ENCODE peak calls at places on chromosomes 4 and X, in ten cellular contexts. A is HCT116, T is endothelial cell of umbilical vein, M is H54, O is prostate gland, V is ovary, E is heart left ventricle, H is HepG2, G is transverse colon, Z is tibial nerve. K is an unnamed sample.

GRCh38 chr4:154471924-154472323 is 19.7 kb downstream of the DCHS2 start:
- DNase-seq in H (peak), E (no peak), O (peak), M (no peak), A (no peak), Z (no peak), G (no peak), T (no peak), V (no peak), K (no peak)

GRCh38 chr4:90080116-90080515 is 47.1 kb upstream of the CCSER1 start:
- DNase-seq in Z (no peak), V (no peak), E (no peak), O (no peak), H (no peak), M (no peak), T (no peak), A (no peak), G (no peak), K (no peak)

GRCh38 chrX:153414838-153415552 is 3.7 kb downstream of the ZFP92 start:
- DNase-seq in Z (no peak), M (no peak), T (no peak), E (no peak), H (no peak), O (no peak), A (no peak), V (no peak), G (no peak), K (no peak)

GRCh38 chr4:23930750-23931488 is 41.1 kb upstream of the PPARGC1A start:
- DNase-seq in T (no peak), M (no peak), Z (peak), O (peak), V (peak), G (peak), A (no peak), H (peak), E (peak), K (no peak)

GRCh38 chr4:105291920-105292319 is 145.2 kb downstream of the TET2 start:
- DNase-seq in H (no peak), G (no peak), E (no peak), O (no peak), M (no peak), V (no peak), Z (no peak), T (no peak), A (no peak), K (no peak)

GRCh38 chr4:165502919-165503907 is 124.4 kb downstream of the CPE start:
- DNase-seq in E (no peak), O (no peak), A (peak), M (no peak), Z (no peak), T (peak), G (no peak), H (peak), V (no peak), K (no peak)

GRCh38 chr4:134885436-134885835 is 683.8 kb upstream of the PABPC4L start:
- DNase-seq in T (no peak), Z (no peak), H (no peak), V (no peak), O (no peak), A (no peak), E (no peak), M (no peak), G (no peak), K (no peak)

GRCh38 chr4:57265831-57266582 is 155.8 kb upstream of the IGFBP7 start:
- DNase-seq in O (no peak), V (no peak), A (no peak), T (peak), E (peak), M (no peak), H (no peak), Z (no peak), G (no peak), K (no peak)

GRCh38 chr4:138540056-138540800 is 298.1 kb upstream of the SLC7A11 start:
- DNase-seq in G (no peak), T (no peak), M (no peak), E (no peak), O (no peak), V (no peak), A (no peak), H (no peak), Z (no peak), K (no peak)

GRCh38 chr4:145347684-145348083 is 134.0 kb upstream of the SMAD1 start:
- DNase-seq in V (no peak), Z (no peak), E (no peak), A (no peak), O (no peak), M (no peak), H (no peak), G (no peak), T (no peak), K (no peak)

GRCh38 chr4:15425520-15425919 is 2.3 kb upstream of the C1QTNF7 start:
- DNase-seq in T (no peak), M (no peak), A (no peak), Z (no peak), G (no peak), H (no peak), O (no peak), V (no peak), E (no peak), K (no peak)

GRCh38 chr4:17511041-17511949 is 595 bp downstream of the QDPR start:
- DNase-seq in V (peak), M (no peak), G (peak), T (peak), E (peak), O (peak), Z (peak), A (peak), H (peak), K (peak)

GRCh38 chr4:17517664-17518063 is 2.7 kb downstream of the CLRN2 start:
- DNase-seq in M (no peak), H (no peak), V (no peak), G (no peak), O (no peak), Z (no peak), E (no peak), T (no peak), A (no peak), K (no peak)

GRCh38 chr4:147848634-147849033 is 116.7 kb downstream of the ARHGAP10 start:
- DNase-seq in G (no peak), V (no peak), T (no peak), H (no peak), A (no peak), O (no peak), Z (no peak), E (no peak), M (no peak), K (no peak)

GRCh38 chr4:54215379-54216072 is 13.6 kb upstream of the PDGFRA start:
- DNase-seq in A (no peak), O (no peak), M (no peak), T (no peak), E (no peak), Z (no peak), V (no peak), G (no peak), H (no peak), K (no peak)

GRCh38 chr4:147747787-147748454 is 16.0 kb downstream of the ARHGAP10 start:
- DNase-seq in H (no peak), G (no peak), V (no peak), A (no peak), O (no peak), E (no peak), M (no peak), T (no peak), Z (no peak), K (no peak)

GRCh38 chrX:54808109-54808604 is 612 bp downstream of the MAGED2 start:
- DNase-seq in Z (peak), M (no peak), E (peak), T (peak), O (peak), H (peak), G (peak), A (peak), V (peak), K (no peak)

GRCh38 chrX:10158279-10158939 is 1.6 kb downstream of the CLCN4 start:
- DNase-seq in O (no peak), Z (no peak), V (peak), E (no peak), G (no peak), T (peak), M (no peak), A (no peak), H (no peak), K (peak)

GRCh38 chrX:38929966-38930421 is 128.7 kb downstream of the MID1IP1 start:
- DNase-seq in Z (no peak), G (no peak), O (no peak), V (no peak), A (no peak), T (no peak), M (peak), H (no peak), E (no peak), K (peak)

GRCh38 chr4:95742179-95742578 is 97.7 kb upstream of the PDHA2 start:
- DNase-seq in H (no peak), Z (no peak), E (no peak), V (no peak), G (no peak), M (no peak), O (no peak), A (no peak), T (no peak), K (no peak)

GRCh38 chr4:76298227-76298626 is 8.3 kb upstream of the STBD1 start:
- DNase-seq in M (no peak), E (no peak), Z (no peak), V (no peak), H (no peak), A (no peak), O (no peak), T (no peak), G (no peak), K (no peak)

GRCh38 chr4:22338806-22339205 is 177.1 kb downstream of the ADGRA3 start:
- DNase-seq in Z (no peak), A (no peak), T (no peak), G (no peak), H (no peak), V (no peak), M (no peak), E (peak), O (no peak), K (peak)

GRCh38 chr4:159368320-159368719 is 265.4 kb downstream of the RAPGEF2 start:
- DNase-seq in E (no peak), V (no peak), G (no peak), Z (no peak), M (peak), O (no peak), H (no peak), A (no peak), T (no peak), K (no peak)

GRCh38 chr4:169818063-169818679 is 60.4 kb upstream of the HPF1 start:
- DNase-seq in G (no peak), V (no peak), A (no peak), T (no peak), E (no peak), O (no peak), M (no peak), Z (no peak), H (no peak), K (no peak)

GRCh38 chr4:2695661-2696060 is 60.5 kb downstream of the TNIP2 start:
- DNase-seq in H (no peak), T (no peak), M (no peak), A (no peak), V (no peak), G (no peak), Z (no peak), E (no peak), O (no peak), K (no peak)

GRCh38 chr4:2694691-2695090 is 61.4 kb downstream of the TNIP2 start:
- DNase-seq in M (peak), V (no peak), Z (no peak), O (no peak), G (no peak), A (no peak), H (no peak), T (no peak), E (no peak), K (no peak)

GRCh38 chr4:2697995-2698414 is 58.1 kb downstream of the TNIP2 start:
- DNase-seq in M (no peak), V (no peak), G (no peak), Z (no peak), E (no peak), H (peak), T (no peak), A (no peak), O (no peak), K (no peak)

GRCh38 chr4:2698504-2698903 is 57.6 kb downstream of the TNIP2 start:
- DNase-seq in Z (no peak), H (no peak), A (no peak), M (no peak), E (no peak), G (no peak), T (no peak), O (no peak), V (no peak), K (no peak)

GRCh38 chr4:2696423-2696822 is 59.7 kb downstream of the TNIP2 start:
- DNase-seq in V (no peak), M (no peak), G (peak), T (no peak), O (no peak), H (no peak), A (no peak), Z (no peak), E (no peak), K (no peak)
- TF ChIP-seq POLR2A in V (no peak), M (no peak), G (no peak), T (no peak), O (no peak), H (no peak), A (no peak), Z (no peak), E (no peak), K (no peak)

DNA sequence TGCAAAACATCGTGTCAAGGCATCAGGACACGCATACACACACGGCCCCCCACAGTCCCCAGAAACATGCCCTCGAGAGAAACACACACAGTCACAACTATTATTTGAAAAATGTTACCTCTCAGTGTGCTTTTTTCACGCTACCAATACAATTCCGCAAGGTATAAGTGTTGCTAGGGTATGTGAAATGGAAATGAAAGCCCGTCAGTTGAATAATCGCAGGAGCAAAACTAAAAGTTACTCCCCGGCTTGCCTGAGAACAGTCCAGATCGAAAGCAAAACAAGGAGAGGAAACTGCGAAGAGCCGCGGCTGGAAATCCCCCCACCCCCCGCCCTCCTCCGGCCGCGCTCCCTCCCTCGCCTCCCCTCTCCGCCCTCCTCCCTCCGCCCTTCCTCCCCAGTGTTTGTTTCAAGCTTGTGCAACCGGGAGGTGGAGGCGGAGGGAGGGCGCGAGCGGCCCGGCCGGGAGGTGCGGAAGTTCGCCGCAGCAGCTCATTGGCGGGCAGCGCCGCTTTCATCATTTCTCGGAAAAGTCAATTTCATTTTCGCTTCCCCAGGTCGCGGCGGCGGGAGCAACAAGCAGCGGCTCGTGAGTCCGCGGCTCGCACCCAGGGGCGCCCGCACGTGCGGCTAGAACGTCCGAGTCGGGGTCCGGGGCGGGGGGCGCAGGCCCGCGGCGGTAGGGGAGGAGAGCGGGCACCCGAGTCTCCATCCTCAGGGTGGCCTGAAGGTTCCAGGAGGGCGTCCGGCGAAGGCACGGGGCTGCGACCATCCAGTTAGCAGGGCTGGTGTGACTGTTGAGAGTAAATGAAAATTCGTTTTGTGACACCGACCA is at the start of gene IRF2:
- DNase-seq in T (peak), M (peak), Z (peak), A (peak), V (peak), G (peak), E (peak), O (peak), H (peak), K (peak)
- TF ChIP-seq POLR2A in T (peak), M (peak), Z (peak), A (no peak), V (peak), G (peak), E (peak), O (peak), H (peak), K (peak)

GRCh38 chr4:87941537-87942392 is 33.7 kb upstream of the SPP1 start:
- DNase-seq in T (no peak), H (peak), O (no peak), Z (no peak), G (no peak), M (no peak), V (no peak), A (no peak), E (no peak), K (no peak)
- TF ChIP-seq POLR2A in T (no peak), H (no peak), O (no peak), Z (no peak), G (no peak), M (no peak), V (no peak), A (no peak), E (no peak), K (no peak)

DNA sequence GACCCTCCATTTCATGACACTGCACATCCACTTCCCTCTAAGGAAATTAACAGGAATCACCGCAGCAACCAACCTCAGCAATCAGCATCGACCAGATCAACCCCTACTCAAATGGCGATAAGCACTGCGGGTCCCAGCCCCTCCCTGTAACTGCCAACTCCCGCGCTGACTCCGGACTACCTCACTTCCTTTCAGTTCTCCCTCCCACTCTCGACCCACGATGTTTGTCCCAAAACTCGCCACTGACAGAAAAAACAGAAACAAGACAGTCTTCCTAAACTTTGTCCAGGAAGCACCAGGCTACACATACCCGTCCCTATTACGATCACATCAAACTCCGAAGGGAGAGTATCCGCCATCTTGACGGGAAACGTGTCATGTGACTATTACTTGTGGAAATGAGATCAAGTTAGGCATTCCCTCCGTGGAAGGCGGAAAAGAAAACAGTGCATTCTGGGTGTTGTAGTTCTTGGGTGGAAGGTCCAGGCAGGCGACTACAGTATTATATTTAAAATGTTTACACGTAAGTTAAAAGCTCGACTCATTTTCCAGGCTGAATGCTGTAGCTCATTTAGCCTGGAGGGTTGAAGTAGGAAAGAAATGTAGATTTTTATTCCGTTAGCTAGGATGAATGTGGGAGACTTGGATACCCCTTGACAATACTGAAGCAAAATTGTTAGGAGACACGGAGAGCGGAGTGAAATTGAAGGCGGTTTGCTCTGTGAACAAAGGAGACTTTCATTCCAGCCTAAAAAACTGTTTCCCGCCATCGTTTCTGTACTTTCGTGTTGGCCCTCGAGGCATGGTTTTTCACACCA is at the start of gene CHM:
- DNase-seq in E (peak), V (peak), T (peak), Z (peak), H (peak), A (peak), M (peak), O (peak), G (peak), K (no peak)
- TF ChIP-seq POLR2A in E (peak), V (peak), T (peak), Z (no peak), H (peak), A (peak), M (peak), O (peak), G (peak), K (peak)

GRCh38 chr4:185471235-185472062 is at the start of gene CCDC110:
- DNase-seq in Z (peak), O (peak), E (peak), V (peak), M (peak), H (peak), T (peak), A (peak), G (peak), K (peak)
- TF ChIP-seq POLR2A in Z (no peak), O (peak), E (peak), V (peak), M (no peak), H (no peak), T (no peak), A (no peak), G (no peak), K (no peak)

GRCh38 chrX:48676893-48677270 is 6.7 kb upstream of the WAS start:
- DNase-seq in G (peak), Z (no peak), O (no peak), E (peak), V (no peak), T (no peak), H (no peak), A (no peak), M (no peak), K (no peak)

GRCh38 chrX:48677456-48678030 is 6.1 kb upstream of the WAS start:
- DNase-seq in H (peak), E (no peak), M (no peak), O (no peak), G (no peak), Z (no peak), T (no peak), V (no peak), A (no peak), K (no peak)

GRCh38 chrX:48681539-48682183 is 1.9 kb upstream of the WAS start:
- DNase-seq in E (no peak), T (no peak), V (no peak), O (no peak), M (no peak), H (no peak), Z (no peak), G (no peak), A (no peak), K (no peak)

DNA sequence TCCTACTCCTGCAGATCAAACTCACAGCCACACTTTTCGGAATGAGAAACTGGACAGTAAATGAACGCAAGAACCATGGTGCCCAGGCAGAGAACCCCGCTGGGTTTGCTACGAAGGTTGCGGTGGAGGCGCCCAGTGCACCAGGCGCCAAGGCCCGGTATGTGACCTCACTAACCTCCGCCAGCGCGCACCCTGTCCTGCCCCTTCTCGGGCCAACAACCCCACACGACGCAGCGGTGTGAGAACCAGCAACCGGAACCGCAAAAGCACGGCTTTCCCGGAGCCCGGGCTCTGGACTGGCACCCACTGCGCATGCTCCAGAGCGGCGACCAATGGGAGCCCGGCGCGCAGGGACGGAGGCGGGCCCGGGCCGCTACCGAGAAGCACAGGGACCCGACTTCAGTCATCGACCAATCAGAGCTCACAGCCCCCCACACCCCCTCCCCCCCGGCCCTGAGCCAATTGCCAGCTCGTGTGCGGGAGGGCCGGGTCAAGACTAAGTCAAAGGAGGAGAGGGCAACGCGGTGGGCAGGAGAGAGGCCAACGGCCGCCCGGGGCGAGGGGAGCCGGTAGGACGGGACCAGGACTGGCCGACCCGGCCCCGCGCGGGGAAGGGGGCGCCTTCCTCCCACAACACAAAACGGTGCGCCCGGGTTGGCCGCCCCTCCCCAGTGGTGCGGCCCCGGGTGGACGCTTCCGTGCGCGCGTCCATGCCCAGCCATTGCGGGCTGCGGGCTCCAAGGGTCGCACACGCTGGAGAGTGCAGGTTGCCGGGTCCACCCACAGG is 7.3 kb upstream of the WAS start:
- DNase-seq in G (peak), M (peak), Z (peak), A (peak), O (peak), H (peak), E (peak), T (peak), V (peak), K (peak)
- TF ChIP-seq POLR2A in G (peak), M (peak), Z (no peak), A (peak), O (peak), H (peak), E (peak), T (peak), V (peak), K (peak)

GRCh38 chrX:71053217-71053621 is 14.9 kb downstream of the SNX12 start:
- DNase-seq in M (no peak), V (no peak), T (peak), Z (no peak), A (no peak), E (peak), H (no peak), G (no peak), O (no peak), K (peak)
- TF ChIP-seq POLR2A in M (no peak), V (no peak), T (no peak), Z (no peak), A (no peak), E (no peak), H (no peak), G (no peak), O (no peak), K (peak)